ENCODE peak calls at places on chromosomes 11 and 22, in six cellular contexts. One of them, this sample, is unnamed.

GRCh38 chr11:73467505-73467904 is 91.3 kb downstream of the RELT start:
- DNase-seq in PC-9: no peak
- DNase-seq in activated CD8-positive, alpha-beta T cell treated with anti-CD3 and anti-CD28 coated beads for 36 hours: no peak
- DNase-seq in A549: no peak
- DNase-seq in neural crest cell: no peak
- DNase-seq in fibroblast of villous mesenchyme: no peak
- DNase-seq in this sample: no peak

GRCh38 chr11:86706341-86707131 is 34.1 kb upstream of the ME3 start:
- DNase-seq in A549: peak; percentile 46
- DNase-seq in fibroblast of villous mesenchyme: peak; percentile 87
- DNase-seq in PC-9: no peak
- DNase-seq in neural crest cell: no peak
- DNase-seq in activated CD8-positive, alpha-beta T cell treated with anti-CD3 and anti-CD28 coated beads for 36 hours: no peak
- DNase-seq in this sample: no peak

GRCh38 chr11:114077482-114078305 is 18.2 kb downstream of the ZBTB16 start:
- DNase-seq in A549: no peak
- DNase-seq in fibroblast of villous mesenchyme: no peak
- DNase-seq in activated CD8-positive, alpha-beta T cell treated with anti-CD3 and anti-CD28 coated beads for 36 hours: peak; percentile 59
- DNase-seq in neural crest cell: no peak
- DNase-seq in PC-9: no peak
- DNase-seq in this sample: peak; percentile 18

GRCh38 chr11:57779275-57779674 is 17.7 kb downstream of the CTNND1 start:
- DNase-seq in fibroblast of villous mesenchyme: peak; percentile 59
- DNase-seq in neural crest cell: no peak
- DNase-seq in PC-9: peak; percentile 88
- DNase-seq in A549: peak; percentile 63
- DNase-seq in activated CD8-positive, alpha-beta T cell treated with anti-CD3 and anti-CD28 coated beads for 36 hours: no peak
- DNase-seq in this sample: no peak

GRCh38 chr11:36945384-36945783 is 347.3 kb upstream of the RAG2 start:
- DNase-seq in PC-9: no peak
- DNase-seq in activated CD8-positive, alpha-beta T cell treated with anti-CD3 and anti-CD28 coated beads for 36 hours: no peak
- DNase-seq in neural crest cell: no peak
- DNase-seq in A549: peak; percentile 2
- DNase-seq in fibroblast of villous mesenchyme: no peak
- DNase-seq in this sample: no peak

GRCh38 chr11:123161386-123161785 is 33.7 kb downstream of the CLMP start:
- DNase-seq in neural crest cell: no peak
- DNase-seq in activated CD8-positive, alpha-beta T cell treated with anti-CD3 and anti-CD28 coated beads for 36 hours: no peak
- DNase-seq in PC-9: no peak
- DNase-seq in fibroblast of villous mesenchyme: no peak
- DNase-seq in A549: no peak
- DNase-seq in this sample: no peak

GRCh38 chr11:76661835-76662434 is 8.6 kb downstream of the LRRC32 start:
- DNase-seq in neural crest cell: no peak
- DNase-seq in PC-9: no peak
- DNase-seq in fibroblast of villous mesenchyme: no peak
- DNase-seq in A549: no peak
- DNase-seq in activated CD8-positive, alpha-beta T cell treated with anti-CD3 and anti-CD28 coated beads for 36 hours: no peak
- DNase-seq in this sample: no peak

GRCh38 chr11:626475-627272 is at the start of gene SCT:
- DNase-seq in fibroblast of villous mesenchyme: no peak
- DNase-seq in neural crest cell: no peak
- DNase-seq in A549: no peak
- DNase-seq in PC-9: no peak
- DNase-seq in activated CD8-positive, alpha-beta T cell treated with anti-CD3 and anti-CD28 coated beads for 36 hours: no peak
- DNase-seq in this sample: no peak

GRCh38 chr11:126115253-126115540 is 52.5 kb upstream of the CDON start:
- DNase-seq in A549: no peak
- DNase-seq in neural crest cell: no peak
- DNase-seq in activated CD8-positive, alpha-beta T cell treated with anti-CD3 and anti-CD28 coated beads for 36 hours: no peak
- DNase-seq in PC-9: no peak
- DNase-seq in fibroblast of villous mesenchyme: no peak
- DNase-seq in this sample: no peak

GRCh38 chr11:13126430-13126829 is 117.3 kb downstream of the RASSF10 start:
- DNase-seq in activated CD8-positive, alpha-beta T cell treated with anti-CD3 and anti-CD28 coated beads for 36 hours: no peak
- DNase-seq in PC-9: peak; percentile 94
- DNase-seq in A549: peak; percentile 91
- DNase-seq in neural crest cell: no peak
- DNase-seq in fibroblast of villous mesenchyme: peak; percentile 64
- DNase-seq in this sample: no peak

GRCh38 chr11:3106736-3107524 is 49.7 kb upstream of the CARS1 start:
- DNase-seq in fibroblast of villous mesenchyme: no peak
- DNase-seq in activated CD8-positive, alpha-beta T cell treated with anti-CD3 and anti-CD28 coated beads for 36 hours: no peak
- DNase-seq in neural crest cell: no peak
- DNase-seq in PC-9: no peak
- DNase-seq in A549: no peak
- DNase-seq in this sample: peak; percentile 10

GRCh38 chr11:47987781-47988180 is 7.4 kb downstream of the PTPRJ start:
- DNase-seq in A549: no peak
- DNase-seq in activated CD8-positive, alpha-beta T cell treated with anti-CD3 and anti-CD28 coated beads for 36 hours: no peak
- DNase-seq in fibroblast of villous mesenchyme: no peak
- DNase-seq in PC-9: no peak
- DNase-seq in neural crest cell: no peak
- DNase-seq in this sample: no peak

GRCh38 chr11:114366331-114367243 is 33.7 kb downstream of the C11orf71 start:
- DNase-seq in PC-9: peak; percentile 68
- DNase-seq in A549: peak; percentile 12
- DNase-seq in activated CD8-positive, alpha-beta T cell treated with anti-CD3 and anti-CD28 coated beads for 36 hours: no peak
- DNase-seq in fibroblast of villous mesenchyme: peak; percentile 49
- DNase-seq in neural crest cell: no peak
- DNase-seq in this sample: no peak

GRCh38 chr11:104090767-104091166 is 54.3 kb downstream of the DDI1 start:
- DNase-seq in neural crest cell: no peak
- DNase-seq in A549: no peak
- DNase-seq in PC-9: no peak
- DNase-seq in fibroblast of villous mesenchyme: no peak
- DNase-seq in activated CD8-positive, alpha-beta T cell treated with anti-CD3 and anti-CD28 coated beads for 36 hours: no peak
- DNase-seq in this sample: no peak

GRCh38 chr11:43962383-43962969 is 20.0 kb downstream of the C11orf96 start:
- DNase-seq in A549: no peak
- DNase-seq in activated CD8-positive, alpha-beta T cell treated with anti-CD3 and anti-CD28 coated beads for 36 hours: no peak
- DNase-seq in PC-9: no peak
- DNase-seq in fibroblast of villous mesenchyme: peak; percentile 59
- DNase-seq in neural crest cell: no peak
- DNase-seq in this sample: no peak

GRCh38 chr22:24421428-24421931 is 5.9 kb upstream of the ADORA2A start:
- DNase-seq in fibroblast of villous mesenchyme: no peak
- DNase-seq in PC-9: no peak
- DNase-seq in A549: peak; percentile 25
- DNase-seq in neural crest cell: no peak
- DNase-seq in activated CD8-positive, alpha-beta T cell treated with anti-CD3 and anti-CD28 coated beads for 36 hours: peak; percentile 68
- DNase-seq in this sample: no peak

GRCh38 chr22:48737461-48738203 is 1090.0 kb downstream of the BRD1 start:
- DNase-seq in PC-9: no peak
- DNase-seq in neural crest cell: no peak
- DNase-seq in activated CD8-positive, alpha-beta T cell treated with anti-CD3 and anti-CD28 coated beads for 36 hours: no peak
- DNase-seq in A549: no peak
- DNase-seq in fibroblast of villous mesenchyme: no peak
- DNase-seq in this sample: no peak

GRCh38 chr11:72781313-72782080 is 12.3 kb downstream of the STARD10 start:
- DNase-seq in PC-9: no peak
- DNase-seq in A549: no peak
- DNase-seq in fibroblast of villous mesenchyme: no peak
- DNase-seq in activated CD8-positive, alpha-beta T cell treated with anti-CD3 and anti-CD28 coated beads for 36 hours: peak; percentile 57
- DNase-seq in neural crest cell: no peak
- DNase-seq in this sample: peak; percentile 53

GRCh38 chr11:132058211-132058772 is 687.9 kb downstream of the NTM start:
- DNase-seq in fibroblast of villous mesenchyme: peak; percentile 8
- DNase-seq in activated CD8-positive, alpha-beta T cell treated with anti-CD3 and anti-CD28 coated beads for 36 hours: no peak
- DNase-seq in neural crest cell: no peak
- DNase-seq in A549: no peak
- DNase-seq in PC-9: no peak
- DNase-seq in this sample: no peak

GRCh38 chr11:110728883-110729282 is 16.6 kb upstream of the ARHGAP20 start:
- DNase-seq in neural crest cell: no peak
- DNase-seq in PC-9: no peak
- DNase-seq in activated CD8-positive, alpha-beta T cell treated with anti-CD3 and anti-CD28 coated beads for 36 hours: no peak
- DNase-seq in A549: no peak
- DNase-seq in fibroblast of villous mesenchyme: peak; percentile 34
- DNase-seq in this sample: no peak

GRCh38 chr11:86938203-86938899 is 16.8 kb downstream of the FZD4 start:
- DNase-seq in activated CD8-positive, alpha-beta T cell treated with anti-CD3 and anti-CD28 coated beads for 36 hours: no peak
- DNase-seq in A549: no peak
- DNase-seq in neural crest cell: no peak
- DNase-seq in fibroblast of villous mesenchyme: no peak
- DNase-seq in PC-9: no peak
- DNase-seq in this sample: no peak

GRCh38 chr11:63504054-63504453 is 1.8 kb upstream of the LGALS12 start:
- DNase-seq in fibroblast of villous mesenchyme: no peak
- DNase-seq in activated CD8-positive, alpha-beta T cell treated with anti-CD3 and anti-CD28 coated beads for 36 hours: no peak
- DNase-seq in A549: no peak
- DNase-seq in PC-9: no peak
- DNase-seq in neural crest cell: no peak
- DNase-seq in this sample: no peak

GRCh38 chr11:29022676-29023075 is 914.5 kb downstream of the METTL15 start:
- DNase-seq in A549: no peak
- DNase-seq in PC-9: no peak
- DNase-seq in fibroblast of villous mesenchyme: no peak
- DNase-seq in activated CD8-positive, alpha-beta T cell treated with anti-CD3 and anti-CD28 coated beads for 36 hours: no peak
- DNase-seq in neural crest cell: no peak
- DNase-seq in this sample: no peak

GRCh38 chr11:62552931-62553838 is 6.6 kb upstream of the AHNAK start:
- DNase-seq in activated CD8-positive, alpha-beta T cell treated with anti-CD3 and anti-CD28 coated beads for 36 hours: peak; percentile 54
- DNase-seq in neural crest cell: no peak
- DNase-seq in PC-9: peak; percentile 97
- DNase-seq in A549: peak; percentile 95
- DNase-seq in fibroblast of villous mesenchyme: peak; percentile 93
- DNase-seq in this sample: no peak

GRCh38 chr11:61338783-61339489 is 5.9 kb downstream of the TKFC start:
- DNase-seq in activated CD8-positive, alpha-beta T cell treated with anti-CD3 and anti-CD28 coated beads for 36 hours: no peak
- DNase-seq in neural crest cell: no peak
- DNase-seq in PC-9: no peak
- DNase-seq in fibroblast of villous mesenchyme: no peak
- DNase-seq in A549: no peak
- DNase-seq in this sample: no peak

GRCh38 chr11:68002943-68003845 is 703 bp downstream of the UNC93B1 start:
- DNase-seq in fibroblast of villous mesenchyme: no peak
- DNase-seq in A549: peak; percentile 53
- DNase-seq in PC-9: no peak
- DNase-seq in neural crest cell: no peak
- DNase-seq in activated CD8-positive, alpha-beta T cell treated with anti-CD3 and anti-CD28 coated beads for 36 hours: peak; percentile 67
- DNase-seq in this sample: peak; percentile 42

GRCh38 chr11:45805305-45806071 is 539 bp downstream of the SLC35C1 start:
- DNase-seq in PC-9: peak; percentile 59
- DNase-seq in neural crest cell: peak; percentile 17
- DNase-seq in activated CD8-positive, alpha-beta T cell treated with anti-CD3 and anti-CD28 coated beads for 36 hours: no peak
- DNase-seq in fibroblast of villous mesenchyme: peak; percentile 70
- DNase-seq in A549: peak; percentile 28
- DNase-seq in this sample: no peak

GRCh38 chr22:49933236-49933921 is 14.9 kb downstream of the CRELD2 start:
- DNase-seq in activated CD8-positive, alpha-beta T cell treated with anti-CD3 and anti-CD28 coated beads for 36 hours: no peak
- DNase-seq in A549: no peak
- DNase-seq in PC-9: no peak
- DNase-seq in fibroblast of villous mesenchyme: no peak
- DNase-seq in neural crest cell: no peak
- DNase-seq in this sample: no peak

GRCh38 chr11:13051257-13051656 is 42.1 kb downstream of the RASSF10 start:
- DNase-seq in fibroblast of villous mesenchyme: no peak
- DNase-seq in PC-9: peak; percentile 40
- DNase-seq in A549: peak; percentile 23
- DNase-seq in activated CD8-positive, alpha-beta T cell treated with anti-CD3 and anti-CD28 coated beads for 36 hours: no peak
- DNase-seq in neural crest cell: no peak
- DNase-seq in this sample: no peak

GRCh38 chr11:79439893-79440450 is 858 bp downstream of the TENM4 start:
- DNase-seq in fibroblast of villous mesenchyme: no peak
- DNase-seq in neural crest cell: peak; percentile 42
- DNase-seq in activated CD8-positive, alpha-beta T cell treated with anti-CD3 and anti-CD28 coated beads for 36 hours: no peak
- DNase-seq in A549: no peak
- DNase-seq in PC-9: no peak
- DNase-seq in this sample: no peak

GRCh38 chr11:86916330-86916729 is 38.9 kb downstream of the FZD4 start:
- DNase-seq in A549: peak; percentile 65
- DNase-seq in fibroblast of villous mesenchyme: peak; percentile 60
- DNase-seq in activated CD8-positive, alpha-beta T cell treated with anti-CD3 and anti-CD28 coated beads for 36 hours: no peak
- DNase-seq in PC-9: peak; percentile 88
- DNase-seq in neural crest cell: no peak
- DNase-seq in this sample: no peak

GRCh38 chr11:44301856-44302231 is 8.1 kb downstream of the ALX4 start:
- DNase-seq in A549: peak; percentile 74
- DNase-seq in PC-9: peak; percentile 80
- DNase-seq in neural crest cell: no peak
- DNase-seq in fibroblast of villous mesenchyme: no peak
- DNase-seq in activated CD8-positive, alpha-beta T cell treated with anti-CD3 and anti-CD28 coated beads for 36 hours: peak; percentile 36
- DNase-seq in this sample: no peak

GRCh38 chr11:57231539-57232253 is 5.4 kb downstream of the APLNR start:
- DNase-seq in neural crest cell: no peak
- DNase-seq in activated CD8-positive, alpha-beta T cell treated with anti-CD3 and anti-CD28 coated beads for 36 hours: no peak
- DNase-seq in fibroblast of villous mesenchyme: no peak
- DNase-seq in A549: no peak
- DNase-seq in PC-9: no peak
- DNase-seq in this sample: no peak

GRCh38 chr11:58577441-58578135 is 1.3 kb upstream of the ZFP91 start:
- DNase-seq in fibroblast of villous mesenchyme: peak; percentile 92
- DNase-seq in activated CD8-positive, alpha-beta T cell treated with anti-CD3 and anti-CD28 coated beads for 36 hours: peak; percentile 93
- DNase-seq in A549: no peak
- DNase-seq in neural crest cell: no peak
- DNase-seq in PC-9: peak; percentile 38
- DNase-seq in this sample: peak; percentile 79

GRCh38 chr11:69942333-69942820 is 123.2 kb upstream of the FGF3 start:
- DNase-seq in fibroblast of villous mesenchyme: no peak
- DNase-seq in activated CD8-positive, alpha-beta T cell treated with anti-CD3 and anti-CD28 coated beads for 36 hours: no peak
- DNase-seq in neural crest cell: no peak
- DNase-seq in PC-9: no peak
- DNase-seq in A549: no peak
- DNase-seq in this sample: no peak

GRCh38 chr11:92623055-92623454 is 346.4 kb upstream of the MTNR1B start:
- DNase-seq in activated CD8-positive, alpha-beta T cell treated with anti-CD3 and anti-CD28 coated beads for 36 hours: no peak
- DNase-seq in PC-9: no peak
- DNase-seq in A549: no peak
- DNase-seq in neural crest cell: no peak
- DNase-seq in fibroblast of villous mesenchyme: no peak
- DNase-seq in this sample: no peak
- TF ChIP-seq CTCF in activated CD8-positive, alpha-beta T cell treated with anti-CD3 and anti-CD28 coated beads for 36 hours: no peak
- TF ChIP-seq CTCF in PC-9: no peak
- TF ChIP-seq CTCF in A549: no peak
- TF ChIP-seq CTCF in neural crest cell: no peak
- TF ChIP-seq CTCF in fibroblast of villous mesenchyme: no peak
- TF ChIP-seq CTCF in this sample: no peak

GRCh38 chr22:29609139-29609538 is 5.7 kb downstream of the NF2 start:
- DNase-seq in activated CD8-positive, alpha-beta T cell treated with anti-CD3 and anti-CD28 coated beads for 36 hours: no peak
- DNase-seq in fibroblast of villous mesenchyme: no peak
- DNase-seq in A549: peak; percentile 24
- DNase-seq in PC-9: no peak
- DNase-seq in neural crest cell: no peak
- DNase-seq in this sample: no peak
- TF ChIP-seq CTCF in activated CD8-positive, alpha-beta T cell treated with anti-CD3 and anti-CD28 coated beads for 36 hours: no peak
- TF ChIP-seq CTCF in fibroblast of villous mesenchyme: peak; percentile 53
- TF ChIP-seq CTCF in A549: peak; percentile 18
- TF ChIP-seq CTCF in PC-9: peak; percentile 57
- TF ChIP-seq CTCF in neural crest cell: peak; percentile 36
- TF ChIP-seq CTCF in this sample: no peak

GRCh38 chr11:24592342-24592741 is 95.5 kb downstream of the LUZP2 start:
- DNase-seq in A549: no peak
- DNase-seq in neural crest cell: no peak
- DNase-seq in activated CD8-positive, alpha-beta T cell treated with anti-CD3 and anti-CD28 coated beads for 36 hours: no peak
- DNase-seq in PC-9: no peak
- DNase-seq in fibroblast of villous mesenchyme: no peak
- DNase-seq in this sample: no peak
- TF ChIP-seq CTCF in A549: no peak
- TF ChIP-seq CTCF in neural crest cell: no peak
- TF ChIP-seq CTCF in activated CD8-positive, alpha-beta T cell treated with anti-CD3 and anti-CD28 coated beads for 36 hours: no peak
- TF ChIP-seq CTCF in PC-9: no peak
- TF ChIP-seq CTCF in fibroblast of villous mesenchyme: no peak
- TF ChIP-seq CTCF in this sample: no peak

GRCh38 chr11:121132211-121132976 is 31.4 kb downstream of the TECTA start:
- DNase-seq in PC-9: peak; percentile 57
- DNase-seq in neural crest cell: no peak
- DNase-seq in A549: peak; percentile 18
- DNase-seq in activated CD8-positive, alpha-beta T cell treated with anti-CD3 and anti-CD28 coated beads for 36 hours: no peak
- DNase-seq in fibroblast of villous mesenchyme: no peak
- DNase-seq in this sample: no peak
- TF ChIP-seq CTCF in PC-9: no peak
- TF ChIP-seq CTCF in neural crest cell: peak; percentile 26
- TF ChIP-seq CTCF in A549: no peak
- TF ChIP-seq CTCF in activated CD8-positive, alpha-beta T cell treated with anti-CD3 and anti-CD28 coated beads for 36 hours: no peak
- TF ChIP-seq CTCF in fibroblast of villous mesenchyme: no peak
- TF ChIP-seq CTCF in this sample: no peak